ENCODE peak calls at places on chromosome 17, in seven cellular contexts. M, A, H, D, N, E and I are unnamed samples.

GRCh38 chr17:7932949-7933348 is 943 bp downstream of the CNTROB start:
- DNase-seq in D (no peak), E (no peak), N (no peak), A (no peak), H (no peak), M (peak), I (no peak)

GRCh38 chr17:41579484-41580243 is 7.0 kb downstream of the KRT14 start:
- DNase-seq in A (peak), M (peak), D (no peak), H (peak), N (peak), E (peak), I (peak)

GRCh38 chr17:67180275-67180674 is 64.7 kb downstream of the HELZ start:
- DNase-seq in M (no peak), N (no peak), E (no peak), D (no peak), H (no peak), A (no peak), I (no peak)

GRCh38 chr17:61799812-61800484 is 63.4 kb downstream of the BRIP1 start:
- DNase-seq in E (no peak), N (no peak), A (no peak), H (no peak), D (no peak), M (no peak), I (no peak)

GRCh38 chr17:62186841-62187240 is 121.8 kb upstream of the MED13 start:
- DNase-seq in H (no peak), N (no peak), M (no peak), A (no peak), E (no peak), D (no peak), I (no peak)

GRCh38 chr17:6796887-6797490 is 21.0 kb downstream of the FBXO39 start:
- DNase-seq in D (no peak), M (no peak), N (no peak), E (no peak), A (no peak), H (no peak), I (peak)

GRCh38 chr17:83084621-83085056 is 5.2 kb downstream of the METRNL start:
- DNase-seq in N (no peak), M (peak), H (no peak), E (no peak), A (no peak), D (no peak), I (no peak)

GRCh38 chr17:7668482-7668881 is 17.8 kb downstream of the ATP1B2 start:
- DNase-seq in N (no peak), D (no peak), H (no peak), A (no peak), E (no peak), M (no peak), I (no peak)

GRCh38 chr17:69428252-69428980 is 13.9 kb downstream of the MAP2K6 start:
- DNase-seq in D (no peak), N (no peak), M (no peak), E (no peak), A (no peak), H (no peak), I (no peak)

GRCh38 chr17:340074-340473 is 12.5 kb downstream of the RPH3AL start:
- DNase-seq in M (no peak), D (no peak), N (no peak), E (no peak), A (no peak), H (no peak), I (no peak)

GRCh38 chr17:56231693-56232092 is 78.4 kb downstream of the ANKFN1 start:
- DNase-seq in M (no peak), H (no peak), N (no peak), D (no peak), A (no peak), E (no peak), I (no peak)

GRCh38 chr17:27379863-27380533 is 76.2 kb upstream of the KSR1 start:
- DNase-seq in H (no peak), E (peak), N (peak), A (no peak), M (peak), D (no peak), I (no peak)

GRCh38 chr17:50146230-50146926 is 4.1 kb downstream of the PPP1R9B start:
- DNase-seq in H (no peak), A (no peak), N (no peak), D (no peak), E (no peak), M (no peak), I (no peak)

GRCh38 chr17:37671028-37671812 is 28.0 kb upstream of the DDX52 start:
- DNase-seq in E (no peak), M (no peak), A (no peak), H (no peak), D (no peak), N (no peak), I (no peak)

GRCh38 chr17:5249615-5250014 is 15.0 kb upstream of the SCIMP start:
- DNase-seq in A (peak), M (peak), H (peak), D (no peak), E (peak), N (no peak), I (peak)

GRCh38 chr17:59853168-59853918 is 39.4 kb downstream of the TUBD1 start:
- DNase-seq in A (no peak), E (no peak), M (peak), H (no peak), D (no peak), N (peak), I (peak)

GRCh38 chr17:37797206-37797605 is 52.3 kb upstream of the HNF1B start:
- DNase-seq in A (no peak), N (no peak), E (no peak), D (no peak), M (no peak), H (no peak), I (no peak)

GRCh38 chr17:74190154-74190553 is 13.3 kb upstream of the RPL38 start:
- DNase-seq in H (no peak), D (no peak), N (no peak), M (no peak), A (peak), E (no peak), I (no peak)

GRCh38 chr17:8735336-8735939 is 9.2 kb downstream of the CCDC42 start:
- DNase-seq in D (no peak), H (no peak), M (no peak), A (no peak), E (no peak), N (no peak), I (no peak)

GRCh38 chr17:30344283-30345088 is 10.6 kb upstream of the TMIGD1 start:
- DNase-seq in A (no peak), E (peak), D (no peak), N (peak), H (no peak), M (peak), I (no peak)

GRCh38 chr17:64698725-64699124 is 36.6 kb upstream of the SMURF2 start:
- DNase-seq in H (no peak), D (no peak), A (no peak), M (no peak), E (no peak), N (no peak), I (no peak)

GRCh38 chr17:57480438-57481196 is 224.3 kb downstream of the MSI2 start:
- DNase-seq in A (no peak), D (no peak), M (no peak), N (no peak), H (no peak), E (peak), I (no peak)

GRCh38 chr17:50947844-50948514 is 81.8 kb upstream of the TOB1 start:
- DNase-seq in M (peak), A (no peak), H (no peak), E (peak), N (peak), D (no peak), I (no peak)

GRCh38 chr17:19539040-19539399 is 5.4 kb downstream of the SLC47A1 start:
- DNase-seq in M (no peak), D (no peak), H (no peak), E (no peak), N (no peak), A (no peak), I (no peak)

GRCh38 chr17:44355642-44356099 is 8.0 kb downstream of the FAM171A2 start:
- DNase-seq in D (no peak), M (no peak), H (no peak), A (no peak), E (no peak), N (no peak), I (no peak)

GRCh38 chr17:44356241-44356640 is 7.4 kb downstream of the FAM171A2 start:
- DNase-seq in M (no peak), A (no peak), N (no peak), E (no peak), D (no peak), H (no peak), I (no peak)

GRCh38 chr17:44355310-44355640 is 8.4 kb downstream of the FAM171A2 start:
- DNase-seq in D (no peak), A (no peak), M (no peak), N (no peak), H (no peak), E (no peak), I (no peak)

GRCh38 chr17:44353656-44354331 is 8.7 kb downstream of the GRN start:
- DNase-seq in A (no peak), E (no peak), H (no peak), N (no peak), M (no peak), D (no peak), I (no peak)

DNA sequence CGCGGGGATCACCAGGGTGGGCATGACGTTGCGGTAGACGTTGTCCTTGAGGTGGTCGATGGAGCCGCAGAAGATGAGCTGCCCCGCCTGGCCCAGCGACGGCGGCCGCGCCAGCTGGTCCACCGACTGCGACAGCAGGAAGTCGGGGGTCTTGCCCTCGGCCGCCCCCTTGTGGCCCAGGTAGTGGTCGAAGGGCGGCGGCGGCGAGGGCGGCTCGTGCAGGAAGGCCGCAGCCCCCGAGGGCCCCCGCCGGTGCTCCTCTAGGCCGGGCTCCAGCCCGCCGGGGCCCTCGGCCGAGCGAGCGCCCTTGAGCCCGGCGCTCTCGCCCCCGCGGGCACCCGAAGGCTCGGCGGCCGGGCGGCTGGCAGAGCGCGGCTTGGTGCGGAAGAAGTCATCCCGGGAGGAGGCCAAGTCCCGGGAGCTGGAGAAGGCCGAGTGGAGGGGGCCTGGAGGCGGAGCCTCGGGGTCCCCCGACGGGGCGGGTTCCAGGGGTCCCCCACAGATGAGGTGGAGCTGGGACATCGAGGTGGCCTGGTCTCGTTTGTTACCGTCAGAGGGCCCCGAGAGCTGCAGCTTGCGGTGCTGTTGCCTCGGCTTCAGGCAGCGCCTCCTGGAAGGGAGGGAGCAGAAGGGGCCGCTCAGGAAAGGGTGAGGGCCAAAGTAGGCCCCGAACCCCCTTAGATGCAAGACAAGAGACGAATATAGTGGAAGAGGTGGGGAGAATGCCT is 8.9 kb downstream of the FAM171A2 start:
- DNase-seq in M (no peak), E (no peak), H (no peak), A (no peak), D (no peak), N (no peak), I (no peak)
- TF ChIP-seq CTCF in M (no peak), E (peak), H (no peak), A (no peak), D (peak), N (no peak), I (no peak)

GRCh38 chr17:76198702-76199101 is 41.6 kb downstream of the RNF157 start:
- DNase-seq in H (no peak), D (no peak), N (no peak), M (no peak), E (no peak), A (no peak), I (no peak)
- H3K27ac ChIP-seq in H (no peak), D (no peak), N (no peak), M (no peak), E (no peak), A (no peak), I (no peak)

GRCh38 chr17:2399572-2400473 is 1.0 kb downstream of the MNT start:
- DNase-seq in D (peak), A (peak), N (peak), E (peak), M (peak), H (peak), I (no peak)
- TF ChIP-seq CTCF in D (no peak), A (no peak), N (no peak), E (no peak), M (no peak), H (no peak), I (peak)

GRCh38 chr17:42657824-42658588 is 1.1 kb upstream of the TUBG2 start:
- DNase-seq in N (no peak), M (no peak), A (no peak), E (no peak), H (no peak), D (no peak), I (no peak)

GRCh38 chr17:42655528-42655927 is 3.6 kb upstream of the TUBG2 start:
- DNase-seq in M (no peak), H (no peak), N (no peak), A (no peak), E (no peak), D (no peak), I (no peak)

GRCh38 chr17:42653179-42654124 is 5.6 kb upstream of the TUBG2 start:
- DNase-seq in H (no peak), E (no peak), N (peak), M (no peak), A (no peak), D (no peak), I (no peak)

GRCh38 chr17:42660692-42661345 is 1.7 kb downstream of the TUBG2 start:
- DNase-seq in H (no peak), M (no peak), A (no peak), D (no peak), E (no peak), N (no peak), I (no peak)

GRCh38 chr17:42659079-42659931 is at the start of gene TUBG2:
- DNase-seq in M (peak), N (peak), D (no peak), E (peak), H (no peak), A (peak), I (peak)
- H3K27ac ChIP-seq in M (peak), N (peak), D (peak), E (peak), H (peak), A (peak), I (peak)

GRCh38 chr17:10843806-10844205 is 5.9 kb upstream of the PIRT start:
- DNase-seq in N (no peak), M (no peak), A (no peak), E (peak), D (no peak), H (no peak), I (no peak)

GRCh38 chr17:10842658-10843057 is 4.8 kb upstream of the PIRT start:
- DNase-seq in M (no peak), N (no peak), A (no peak), D (no peak), E (no peak), H (no peak), I (no peak)

GRCh38 chr17:10844667-10845387 is 6.9 kb upstream of the PIRT start:
- DNase-seq in N (peak), H (peak), D (no peak), E (peak), M (peak), A (peak), I (peak)

GRCh38 chr17:10845388-10845751 is 7.5 kb upstream of the PIRT start:
- DNase-seq in E (no peak), N (no peak), D (no peak), M (no peak), A (no peak), H (no peak), I (no peak)
- TF ChIP-seq CTCF in E (no peak), N (no peak), D (no peak), M (no peak), A (no peak), H (no peak), I (no peak)

GRCh38 chr17:81064746-81065475 is 30.0 kb downstream of the BAIAP2 start:
- DNase-seq in D (no peak), A (no peak), M (no peak), N (no peak), E (no peak), H (no peak), I (no peak)
- H3K27ac ChIP-seq in D (peak), A (peak), M (peak), N (no peak), E (peak), H (no peak), I (peak)

DNA sequence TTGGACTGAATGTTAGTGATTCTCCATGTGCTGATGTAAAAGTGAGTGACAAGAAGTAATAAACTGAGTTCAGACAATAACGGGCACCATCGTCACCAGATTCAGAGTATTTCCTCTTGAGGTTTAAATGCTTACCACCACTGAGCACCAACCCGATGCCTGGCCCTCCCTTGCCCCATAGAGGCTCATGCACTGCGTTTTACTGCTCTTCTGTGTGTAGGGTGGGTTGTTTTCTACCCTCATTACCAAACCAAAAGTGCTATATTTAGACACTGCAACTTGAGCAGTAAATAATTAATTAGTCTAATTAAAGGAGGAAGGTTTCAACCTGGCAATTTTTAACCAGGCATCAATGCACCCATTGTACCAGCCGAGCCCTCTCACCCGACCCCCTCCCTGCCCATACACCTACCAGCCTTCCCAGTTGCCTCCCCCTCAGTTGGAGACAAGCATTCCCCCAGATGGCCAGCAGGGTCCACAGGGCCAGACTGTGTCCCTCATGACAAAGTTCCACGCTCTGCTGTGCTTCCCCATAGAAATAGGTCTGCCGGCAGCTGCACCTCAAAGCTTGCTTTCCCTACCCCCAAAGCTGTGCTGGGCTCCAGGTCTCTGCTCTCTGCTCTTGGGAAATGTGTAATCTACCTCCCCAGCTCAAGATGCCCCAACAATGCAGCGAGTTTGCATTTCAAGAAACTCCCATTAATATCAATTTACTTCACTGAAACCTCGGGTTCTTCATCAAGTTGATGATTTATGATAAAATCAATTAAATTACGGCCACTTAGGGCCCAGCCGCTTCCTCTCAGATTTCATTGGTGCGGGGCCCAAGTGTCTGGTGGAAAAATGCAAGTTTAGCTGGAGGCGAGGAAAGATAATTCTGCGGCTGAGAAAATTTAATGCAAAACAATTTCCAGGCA is 16.0 kb downstream of the HOXB4 start:
- DNase-seq in E (no peak), A (no peak), H (no peak), D (no peak), N (no peak), M (no peak), I (no peak)
- TF ChIP-seq CTCF in E (no peak), A (peak), H (peak), D (peak), N (no peak), M (no peak), I (no peak)

DNA sequence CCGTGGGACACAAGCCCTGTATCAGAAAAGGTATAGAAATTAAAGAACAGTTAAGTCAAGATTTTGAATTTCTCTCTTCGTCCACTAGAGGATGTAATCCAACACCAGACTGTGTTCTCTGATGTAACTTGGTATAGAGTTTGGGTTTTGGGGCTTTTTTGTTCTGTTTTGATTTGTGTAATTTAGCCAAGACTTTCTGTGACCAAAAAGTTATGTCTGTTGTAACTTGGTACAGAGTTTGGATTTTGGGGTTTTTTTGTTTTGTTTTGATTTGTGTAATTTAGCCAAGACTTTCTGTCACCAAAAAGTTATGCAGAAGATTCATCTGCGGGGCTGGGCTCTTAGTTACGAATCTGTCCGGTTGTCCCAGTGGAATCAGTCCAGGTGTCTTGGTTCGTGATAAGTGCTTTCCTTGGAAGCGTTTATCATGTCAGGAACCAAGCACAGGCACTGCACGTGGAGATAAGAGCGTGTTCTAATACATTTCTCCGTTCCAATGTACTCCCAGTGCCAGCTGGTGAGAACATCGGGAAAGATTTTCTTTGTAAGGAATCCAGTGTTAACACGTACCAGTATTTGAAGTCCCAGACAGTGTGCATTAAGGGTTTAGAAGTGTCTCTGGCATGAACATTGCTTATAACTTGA is 44.1 kb upstream of the SEC14L1 start:
- DNase-seq in N (no peak), E (no peak), M (no peak), A (peak), D (no peak), H (no peak), I (no peak)
- H3K27ac ChIP-seq in N (peak), E (peak), M (peak), A (no peak), D (no peak), H (peak), I (no peak)

GRCh38 chr17:17851603-17852002 is 14.8 kb upstream of the SREBF1 start:
- DNase-seq in H (no peak), E (no peak), N (no peak), D (no peak), M (no peak), A (no peak), I (no peak)

GRCh38 chr17:17851101-17851500 is 14.3 kb upstream of the SREBF1 start:
- DNase-seq in M (no peak), E (no peak), A (no peak), N (no peak), D (no peak), H (no peak), I (no peak)

GRCh38 chr17:17848311-17848710 is 11.5 kb upstream of the SREBF1 start:
- DNase-seq in A (no peak), H (no peak), M (no peak), E (no peak), D (no peak), N (no peak), I (no peak)

GRCh38 chr17:17849147-17849820 is 12.5 kb upstream of the SREBF1 start:
- DNase-seq in H (peak), A (no peak), D (no peak), E (peak), M (peak), N (peak), I (no peak)

GRCh38 chr17:17849863-17850373 is 13.1 kb upstream of the SREBF1 start:
- DNase-seq in H (no peak), N (no peak), A (no peak), M (no peak), E (no peak), D (no peak), I (no peak)
- TF ChIP-seq CTCF in H (peak), N (peak), A (peak), M (no peak), E (no peak), D (no peak), I (no peak)

GRCh38 chr17:11278984-11279270 is 37.9 kb downstream of the SHISA6 start:
- DNase-seq in N (no peak), M (no peak), H (no peak), A (no peak), D (no peak), E (no peak), I (no peak)
- H3K27ac ChIP-seq in N (no peak), M (no peak), H (no peak), A (no peak), D (no peak), E (peak), I (no peak)